ENCODE peak calls at places on chromosomes 13 and 19, in six cellular contexts. One of them, this sample, is unnamed.

GRCh38 chr19:16088351-16088984 is 12.2 kb downstream of the TPM4 start:
- DNase-seq in KBM-7: no peak
- DNase-seq in Calu3: peak; percentile 78
- DNase-seq in Ammon's horn: no peak
- DNase-seq in progenitor cell of endocrine pancreas: no peak
- DNase-seq in stimulated activated CD8-positive, alpha-beta memory T cell treated with anti-CD3 and anti-CD28 coated beads, Interleukin-2, amount 100 ng/mL, for 48 hours: no peak
- DNase-seq in this sample: no peak

GRCh38 chr19:6457958-6458694 is 1.5 kb downstream of the SLC25A23 start:
- DNase-seq in KBM-7: no peak
- DNase-seq in Calu3: no peak
- DNase-seq in Ammon's horn: peak; percentile 36
- DNase-seq in progenitor cell of endocrine pancreas: no peak
- DNase-seq in stimulated activated CD8-positive, alpha-beta memory T cell treated with anti-CD3 and anti-CD28 coated beads, Interleukin-2, amount 100 ng/mL, for 48 hours: no peak
- DNase-seq in this sample: no peak

GRCh38 chr13:66915596-66916185 is 314.4 kb downstream of the PCDH9 start:
- DNase-seq in KBM-7: no peak
- DNase-seq in Calu3: no peak
- DNase-seq in Ammon's horn: peak; percentile 4
- DNase-seq in progenitor cell of endocrine pancreas: no peak
- DNase-seq in stimulated activated CD8-positive, alpha-beta memory T cell treated with anti-CD3 and anti-CD28 coated beads, Interleukin-2, amount 100 ng/mL, for 48 hours: no peak
- DNase-seq in this sample: no peak

GRCh38 chr19:18156841-18157464 is 4.0 kb downstream of the PIK3R2 start:
- DNase-seq in KBM-7: peak; percentile 53
- DNase-seq in Calu3: peak; percentile 85
- DNase-seq in Ammon's horn: peak; percentile 85
- DNase-seq in progenitor cell of endocrine pancreas: no peak
- DNase-seq in stimulated activated CD8-positive, alpha-beta memory T cell treated with anti-CD3 and anti-CD28 coated beads, Interleukin-2, amount 100 ng/mL, for 48 hours: no peak
- DNase-seq in this sample: peak; percentile 6

GRCh38 chr19:32691952-32692726 is 518 bp downstream of the NUDT19 start:
- DNase-seq in KBM-7: peak; percentile 64
- DNase-seq in Calu3: peak; percentile 63
- DNase-seq in Ammon's horn: peak; percentile 81
- DNase-seq in progenitor cell of endocrine pancreas: no peak
- DNase-seq in stimulated activated CD8-positive, alpha-beta memory T cell treated with anti-CD3 and anti-CD28 coated beads, Interleukin-2, amount 100 ng/mL, for 48 hours: no peak
- DNase-seq in this sample: no peak

GRCh38 chr19:50203281-50204080 is at the start of gene MYH14:
- DNase-seq in KBM-7: no peak
- DNase-seq in Calu3: peak; percentile 99
- DNase-seq in Ammon's horn: peak; percentile 97
- DNase-seq in progenitor cell of endocrine pancreas: peak; percentile 93
- DNase-seq in stimulated activated CD8-positive, alpha-beta memory T cell treated with anti-CD3 and anti-CD28 coated beads, Interleukin-2, amount 100 ng/mL, for 48 hours: peak; percentile 26
- DNase-seq in this sample: no peak

GRCh38 chr19:3338541-3339181 is 27.7 kb upstream of the NFIC start:
- DNase-seq in KBM-7: no peak
- DNase-seq in Calu3: peak; percentile 25
- DNase-seq in Ammon's horn: no peak
- DNase-seq in progenitor cell of endocrine pancreas: no peak
- DNase-seq in stimulated activated CD8-positive, alpha-beta memory T cell treated with anti-CD3 and anti-CD28 coated beads, Interleukin-2, amount 100 ng/mL, for 48 hours: no peak
- DNase-seq in this sample: no peak

GRCh38 chr19:21694171-21694906 is 73.0 kb downstream of the ZNF100 start:
- DNase-seq in KBM-7: no peak
- DNase-seq in Calu3: no peak
- DNase-seq in Ammon's horn: no peak
- DNase-seq in progenitor cell of endocrine pancreas: no peak
- DNase-seq in stimulated activated CD8-positive, alpha-beta memory T cell treated with anti-CD3 and anti-CD28 coated beads, Interleukin-2, amount 100 ng/mL, for 48 hours: no peak
- DNase-seq in this sample: no peak

GRCh38 chr19:35272954-35273649 is 4.3 kb downstream of the USF2 start:
- DNase-seq in KBM-7: no peak
- DNase-seq in Calu3: no peak
- DNase-seq in Ammon's horn: no peak
- DNase-seq in progenitor cell of endocrine pancreas: no peak
- DNase-seq in stimulated activated CD8-positive, alpha-beta memory T cell treated with anti-CD3 and anti-CD28 coated beads, Interleukin-2, amount 100 ng/mL, for 48 hours: no peak
- DNase-seq in this sample: no peak

GRCh38 chr19:22602631-22603272 is 31.4 kb upstream of the ZNF492 start:
- DNase-seq in KBM-7: no peak
- DNase-seq in Calu3: no peak
- DNase-seq in Ammon's horn: no peak
- DNase-seq in progenitor cell of endocrine pancreas: no peak
- DNase-seq in stimulated activated CD8-positive, alpha-beta memory T cell treated with anti-CD3 and anti-CD28 coated beads, Interleukin-2, amount 100 ng/mL, for 48 hours: no peak
- DNase-seq in this sample: no peak

GRCh38 chr19:10690351-10690781 is 10.9 kb upstream of the QTRT1 start:
- DNase-seq in KBM-7: no peak
- DNase-seq in Calu3: no peak
- DNase-seq in Ammon's horn: peak; percentile 48
- DNase-seq in progenitor cell of endocrine pancreas: no peak
- DNase-seq in stimulated activated CD8-positive, alpha-beta memory T cell treated with anti-CD3 and anti-CD28 coated beads, Interleukin-2, amount 100 ng/mL, for 48 hours: no peak
- DNase-seq in this sample: no peak

GRCh38 chr13:44764334-44764733 is 188.2 kb upstream of the TSC22D1 start:
- DNase-seq in KBM-7: peak; percentile 16
- DNase-seq in Calu3: peak; percentile 43
- DNase-seq in Ammon's horn: no peak
- DNase-seq in progenitor cell of endocrine pancreas: no peak
- DNase-seq in stimulated activated CD8-positive, alpha-beta memory T cell treated with anti-CD3 and anti-CD28 coated beads, Interleukin-2, amount 100 ng/mL, for 48 hours: no peak
- DNase-seq in this sample: no peak

GRCh38 chr13:40130871-40131636 is 475.6 kb downstream of the COG6 start:
- DNase-seq in KBM-7: no peak
- DNase-seq in Calu3: no peak
- DNase-seq in Ammon's horn: no peak
- DNase-seq in progenitor cell of endocrine pancreas: no peak
- DNase-seq in stimulated activated CD8-positive, alpha-beta memory T cell treated with anti-CD3 and anti-CD28 coated beads, Interleukin-2, amount 100 ng/mL, for 48 hours: no peak
- DNase-seq in this sample: no peak

GRCh38 chr13:71213252-71213821 is 653.7 kb downstream of the DACH1 start:
- DNase-seq in KBM-7: no peak
- DNase-seq in Calu3: no peak
- DNase-seq in Ammon's horn: no peak
- DNase-seq in progenitor cell of endocrine pancreas: no peak
- DNase-seq in stimulated activated CD8-positive, alpha-beta memory T cell treated with anti-CD3 and anti-CD28 coated beads, Interleukin-2, amount 100 ng/mL, for 48 hours: no peak
- DNase-seq in this sample: no peak

GRCh38 chr13:47226516-47226915 is 329.7 kb upstream of the HTR2A start:
- DNase-seq in KBM-7: no peak
- DNase-seq in Calu3: no peak
- DNase-seq in Ammon's horn: no peak
- DNase-seq in progenitor cell of endocrine pancreas: no peak
- DNase-seq in stimulated activated CD8-positive, alpha-beta memory T cell treated with anti-CD3 and anti-CD28 coated beads, Interleukin-2, amount 100 ng/mL, for 48 hours: no peak
- DNase-seq in this sample: no peak

GRCh38 chr13:58960909-58961308 is 1202.8 kb downstream of the DIAPH3 start:
- DNase-seq in KBM-7: peak; percentile 12
- DNase-seq in Calu3: no peak
- DNase-seq in Ammon's horn: no peak
- DNase-seq in progenitor cell of endocrine pancreas: no peak
- DNase-seq in stimulated activated CD8-positive, alpha-beta memory T cell treated with anti-CD3 and anti-CD28 coated beads, Interleukin-2, amount 100 ng/mL, for 48 hours: no peak
- DNase-seq in this sample: no peak

GRCh38 chr19:44903602-44904425 is 1.8 kb upstream of the APOE start:
- DNase-seq in KBM-7: peak; percentile 91
- DNase-seq in Calu3: peak; percentile 90
- DNase-seq in Ammon's horn: peak; percentile 67
- DNase-seq in progenitor cell of endocrine pancreas: peak; percentile 80
- DNase-seq in stimulated activated CD8-positive, alpha-beta memory T cell treated with anti-CD3 and anti-CD28 coated beads, Interleukin-2, amount 100 ng/mL, for 48 hours: peak; percentile 62
- DNase-seq in this sample: no peak

GRCh38 chr19:49113762-49114629 is at the start of gene LIN7B:
- DNase-seq in KBM-7: peak; percentile 78
- DNase-seq in Calu3: peak; percentile 91
- DNase-seq in Ammon's horn: peak; percentile 79
- DNase-seq in progenitor cell of endocrine pancreas: peak; percentile 76
- DNase-seq in stimulated activated CD8-positive, alpha-beta memory T cell treated with anti-CD3 and anti-CD28 coated beads, Interleukin-2, amount 100 ng/mL, for 48 hours: peak; percentile 57
- DNase-seq in this sample: no peak

GRCh38 chr13:19596960-19597361 is 35.6 kb upstream of the TPTE2 start:
- DNase-seq in KBM-7: no peak
- DNase-seq in Calu3: peak; percentile 13
- DNase-seq in Ammon's horn: no peak
- DNase-seq in progenitor cell of endocrine pancreas: no peak
- DNase-seq in stimulated activated CD8-positive, alpha-beta memory T cell treated with anti-CD3 and anti-CD28 coated beads, Interleukin-2, amount 100 ng/mL, for 48 hours: no peak
- DNase-seq in this sample: no peak

GRCh38 chr13:100811906-100812305 is 137.3 kb upstream of the TMTC4 start:
- DNase-seq in KBM-7: no peak
- DNase-seq in Calu3: no peak
- DNase-seq in Ammon's horn: no peak
- DNase-seq in progenitor cell of endocrine pancreas: no peak
- DNase-seq in stimulated activated CD8-positive, alpha-beta memory T cell treated with anti-CD3 and anti-CD28 coated beads, Interleukin-2, amount 100 ng/mL, for 48 hours: no peak
- DNase-seq in this sample: no peak

GRCh38 chr13:95676100-95676774 is 702 bp upstream of the DNAJC3 start:
- DNase-seq in KBM-7: peak; percentile 72
- DNase-seq in Calu3: peak; percentile 6
- DNase-seq in Ammon's horn: peak; percentile 29
- DNase-seq in progenitor cell of endocrine pancreas: no peak
- DNase-seq in stimulated activated CD8-positive, alpha-beta memory T cell treated with anti-CD3 and anti-CD28 coated beads, Interleukin-2, amount 100 ng/mL, for 48 hours: no peak
- DNase-seq in this sample: no peak

GRCh38 chr19:51694318-51695085 is 1.4 kb downstream of the SPACA6 start:
- DNase-seq in KBM-7: no peak
- DNase-seq in Calu3: no peak
- DNase-seq in Ammon's horn: no peak
- DNase-seq in progenitor cell of endocrine pancreas: no peak
- DNase-seq in stimulated activated CD8-positive, alpha-beta memory T cell treated with anti-CD3 and anti-CD28 coated beads, Interleukin-2, amount 100 ng/mL, for 48 hours: no peak
- DNase-seq in this sample: no peak

GRCh38 chr19:409006-409514 is at the start of gene C2CD4C:
- DNase-seq in KBM-7: no peak
- DNase-seq in Calu3: no peak
- DNase-seq in Ammon's horn: no peak
- DNase-seq in progenitor cell of endocrine pancreas: no peak
- DNase-seq in stimulated activated CD8-positive, alpha-beta memory T cell treated with anti-CD3 and anti-CD28 coated beads, Interleukin-2, amount 100 ng/mL, for 48 hours: no peak
- DNase-seq in this sample: no peak

GRCh38 chr19:55340784-55341147 is 1.1 kb downstream of the KMT5C start:
- DNase-seq in KBM-7: peak; percentile 22
- DNase-seq in Calu3: peak; percentile 32
- DNase-seq in Ammon's horn: no peak
- DNase-seq in progenitor cell of endocrine pancreas: peak; percentile 35
- DNase-seq in stimulated activated CD8-positive, alpha-beta memory T cell treated with anti-CD3 and anti-CD28 coated beads, Interleukin-2, amount 100 ng/mL, for 48 hours: peak; percentile 17
- DNase-seq in this sample: no peak

GRCh38 chr13:59318320-59318930 is 845.3 kb downstream of the DIAPH3 start:
- DNase-seq in KBM-7: peak; percentile 66
- DNase-seq in Calu3: peak; percentile 52
- DNase-seq in Ammon's horn: peak; percentile 76
- DNase-seq in progenitor cell of endocrine pancreas: peak; percentile 67
- DNase-seq in stimulated activated CD8-positive, alpha-beta memory T cell treated with anti-CD3 and anti-CD28 coated beads, Interleukin-2, amount 100 ng/mL, for 48 hours: peak; percentile 41
- DNase-seq in this sample: peak; percentile 17

GRCh38 chr19:10390652-10391286 is 10.4 kb upstream of the TYK2 start:
- DNase-seq in KBM-7: peak; percentile 75
- DNase-seq in Calu3: peak; percentile 74
- DNase-seq in Ammon's horn: peak; percentile 80
- DNase-seq in progenitor cell of endocrine pancreas: peak; percentile 60
- DNase-seq in stimulated activated CD8-positive, alpha-beta memory T cell treated with anti-CD3 and anti-CD28 coated beads, Interleukin-2, amount 100 ng/mL, for 48 hours: no peak
- DNase-seq in this sample: no peak

GRCh38 chr13:30802953-30803478 is 67.7 kb downstream of the ALOX5AP start:
- DNase-seq in KBM-7: peak; percentile 80
- DNase-seq in Calu3: peak; percentile 78
- DNase-seq in Ammon's horn: peak; percentile 91
- DNase-seq in progenitor cell of endocrine pancreas: peak; percentile 67
- DNase-seq in stimulated activated CD8-positive, alpha-beta memory T cell treated with anti-CD3 and anti-CD28 coated beads, Interleukin-2, amount 100 ng/mL, for 48 hours: peak; percentile 79
- DNase-seq in this sample: no peak